ENCODE peak calls at places on chromosomes 6 and 20, in four cellular contexts. P is hepatocyte, M is HCT116, G is upper lobe of right lung. D is an unnamed sample.

GRCh38 chr6:111427341-111428116 is 55.5 kb downstream of the REV3L start:
- DNase-seq in P (no peak), M (no peak), G (no peak), D (no peak)

GRCh38 chr6:104639671-104640070 is 220.0 kb downstream of the HACE1 start:
- DNase-seq in M (no peak), G (no peak), P (no peak), D (no peak)

GRCh38 chr6:168848797-168849196 is 404.8 kb downstream of the THBS2 start:
- DNase-seq in P (no peak), G (no peak), M (no peak), D (no peak)

GRCh38 chr20:61737812-61738443 is 327.8 kb downstream of the TAF4 start:
- DNase-seq in M (no peak), G (no peak), P (no peak), D (no peak)

GRCh38 chr6:141996823-141997222 is 135.9 kb upstream of the GJE1 start:
- DNase-seq in P (no peak), G (no peak), M (no peak), D (no peak)

GRCh38 chr6:13397359-13398080 is 69.2 kb upstream of the TBC1D7 start:
- DNase-seq in G (no peak), M (no peak), P (no peak), D (no peak)

GRCh38 chr20:16556299-16556698 is 16.9 kb downstream of the KIF16B start:
- DNase-seq in P (no peak), M (no peak), G (no peak), D (no peak)

GRCh38 chr20:19423097-19423891 is 210.9 kb downstream of the SLC24A3 start:
- DNase-seq in P (no peak), G (no peak), M (no peak), D (peak; percentile 73)

GRCh38 chr6:32194825-32195651 is 2.6 kb upstream of the GPSM3 start:
- DNase-seq in M (peak; percentile 57), P (peak; percentile 75), G (no peak), D (peak; percentile 71)

GRCh38 chr6:77123527-77123926 is 339.8 kb downstream of the HTR1B start:
- DNase-seq in M (no peak), P (no peak), G (no peak), D (no peak)

GRCh38 chr20:3805594-3806264 is 9.6 kb downstream of the CDC25B start:
- DNase-seq in P (no peak), M (no peak), G (no peak), D (no peak)

GRCh38 chr6:108652375-108652774 is 91.7 kb downstream of the FOXO3 start:
- DNase-seq in G (no peak), M (no peak), P (no peak), D (no peak)

DNA sequence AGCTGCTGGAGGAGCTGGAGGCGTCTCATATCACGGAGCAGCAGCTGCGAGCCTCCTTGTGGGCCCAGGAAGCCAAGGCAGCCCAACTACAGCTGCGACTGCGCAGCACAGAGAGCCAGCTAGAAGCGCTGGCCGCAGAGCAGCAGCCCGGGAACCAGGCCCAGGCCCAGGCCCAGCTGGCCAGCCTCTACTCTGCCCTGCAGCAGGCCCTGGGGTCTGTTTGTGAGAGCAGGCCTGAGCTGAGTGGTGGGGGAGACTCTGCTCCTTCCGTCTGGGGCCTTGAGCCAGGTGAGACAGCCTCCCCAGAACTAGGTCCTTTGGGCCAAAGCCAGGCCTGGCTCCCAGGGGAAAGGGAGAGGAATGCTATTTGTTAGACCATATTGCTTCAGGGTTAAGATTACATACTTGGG is 31.7 kb downstream of the C20orf173 start:
- DNase-seq in P (no peak), G (peak; percentile 49), M (no peak), D (no peak)
- TF ChIP-seq CTCF in P (no peak), G (no peak), M (no peak), D (no peak)

DNA sequence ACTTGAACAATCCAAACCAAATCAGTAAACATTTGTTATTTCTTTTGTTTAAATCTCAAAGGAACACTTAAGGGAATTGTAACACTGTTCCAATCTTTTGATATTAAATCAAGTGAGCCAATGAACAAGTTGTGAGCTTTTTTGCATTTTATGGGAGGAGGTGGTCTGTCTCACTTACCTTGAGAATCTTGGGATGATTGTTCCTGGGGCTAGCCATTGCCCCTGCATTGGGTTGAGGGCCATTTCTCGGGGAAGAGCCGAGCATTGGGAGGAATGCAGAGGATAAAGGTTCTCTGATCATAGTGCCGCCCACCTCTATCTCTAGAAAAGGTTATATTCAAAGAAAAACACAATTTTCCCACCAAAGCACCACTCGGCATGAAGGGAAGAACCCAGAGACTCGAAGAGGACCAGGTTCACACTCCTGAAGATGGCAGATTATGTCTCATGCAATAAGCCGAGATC is 13.8 kb upstream of the TFB1M start:
- DNase-seq in P (no peak), M (no peak), G (no peak), D (no peak)
- H3K36me3 ChIP-seq in P (no peaks in the 10 kb centered on the region), M (no peaks in the 10 kb centered on the region), G (no peaks in the 10 kb centered on the region), D (no peaks in the 10 kb centered on the region)

DNA sequence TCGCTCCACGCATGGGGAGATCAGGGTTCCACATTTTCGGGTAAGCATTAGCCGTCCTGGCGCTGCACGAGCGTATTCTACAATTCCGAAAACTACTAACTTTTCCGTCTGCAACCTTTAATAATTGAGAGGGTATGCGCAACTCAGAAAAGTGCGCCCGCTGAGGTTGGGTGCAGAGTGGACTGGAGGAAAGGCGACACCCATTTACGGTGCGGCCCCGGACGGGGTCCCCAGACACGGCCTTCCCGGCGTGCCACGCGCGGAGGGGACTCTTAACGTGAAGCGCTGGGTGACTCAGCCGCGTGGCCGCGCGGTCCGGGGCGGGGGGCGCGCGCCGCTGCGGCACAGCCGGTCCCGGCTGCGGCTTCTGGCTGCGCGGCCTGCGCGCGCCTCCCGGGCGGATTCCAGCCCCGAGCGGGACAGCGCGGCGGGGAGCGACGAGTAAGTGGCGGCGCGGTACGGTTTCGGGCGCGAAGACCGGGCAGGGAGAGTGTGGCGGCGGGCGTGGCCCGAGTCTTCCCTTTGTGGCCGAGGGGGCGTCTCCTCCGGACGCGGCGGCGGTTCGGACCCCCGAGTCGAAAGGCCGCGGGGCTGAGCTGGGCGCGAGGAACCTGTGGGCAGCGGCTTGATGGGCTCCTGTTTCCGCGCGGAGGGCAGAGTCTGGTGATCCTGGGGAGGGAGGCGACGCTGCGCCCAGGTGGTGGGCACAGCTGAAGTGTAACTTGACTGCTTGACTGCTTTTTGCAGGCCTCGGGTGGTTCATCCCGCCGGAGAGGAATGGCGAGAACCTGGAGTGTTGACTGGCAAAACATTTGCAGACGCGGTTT is at the start of the genes KCTD20 and PXT1:
- DNase-seq in M (peak; percentile 75), G (peak; percentile 94), P (peak; percentile 96), D (peak; percentile 90)
- TF ChIP-seq CTCF in M (no peak), G (no peak), P (no peak), D (no peak)

GRCh38 chr20:32232487-32232886 is 24.8 kb downstream of the POFUT1 start:
- DNase-seq in M (no peak), G (no peak), P (no peak), D (no peak)

GRCh38 chr20:32235331-32236047 is 27.8 kb downstream of the POFUT1 start:
- DNase-seq in G (no peak), M (no peak), P (no peak), D (no peak)

GRCh38 chr20:32236048-32236533 is 28.4 kb downstream of the POFUT1 start:
- DNase-seq in M (no peak), G (no peak), P (no peak), D (no peak)

GRCh38 chr20:32231847-32232246 is 24.2 kb downstream of the POFUT1 start:
- DNase-seq in G (no peak), M (no peak), P (peak; percentile 57), D (no peak)

GRCh38 chr20:32234135-32234808 is 26.6 kb downstream of the POFUT1 start:
- DNase-seq in P (no peak), M (no peak), G (no peak), D (no peak)
- H3K36me3 ChIP-seq in P (no peaks in the 10 kb centered on the region), M (peaks cover 29% of the 10 kb centered on the region), G (peaks cover 44% of the 10 kb centered on the region), D (peaks cover 61% of the 10 kb centered on the region)

GRCh38 chr6:8481727-8482126 is 46.4 kb upstream of the SLC35B3 start:
- DNase-seq in M (no peak), P (no peak), G (no peak), D (no peak)
- TF ChIP-seq CTCF in M (no peak), P (no peak), G (no peak), D (peak; percentile 68)